ENCODE peak calls at places on chromosomes 13 and 19, in eight cellular contexts. One of them, this sample, is unnamed.

GRCh38 chr19:21221653-21222052 is 79.8 kb downstream of the ZNF431 start:
- DNase-seq in ureter: no peak
- DNase-seq in stimulated activated CD4-positive, alpha-beta T cell treated with anti-CD3 and anti-CD28 coated beads, Interleukin-2, amount 100 ng/mL, for 24 hours: no peak
- DNase-seq in ovary: no peak
- DNase-seq in NCI-H2081: no peak
- DNase-seq in mucosa of descending colon: no peak
- DNase-seq in NCI-H1105: no peak
- DNase-seq in activated T-helper 1 cell treated with anti-CD3 and anti-CD28 coated beads, Interleukin-12 subunit alpha, Interleukin-12 subunit beta, Interleukin-2, Interleukin-4 antibody, amounts not matched to agents 30 ng/mL and 10 ng/mL and 1 ng/mL, durations not matched to agents 14 hours and 24 hours and 36 hours: no peak
- DNase-seq in this sample: no peak

GRCh38 chr13:79491715-79492114 is 10.8 kb downstream of the NDFIP2 start:
- DNase-seq in mucosa of descending colon: no peak
- DNase-seq in stimulated activated CD4-positive, alpha-beta T cell treated with anti-CD3 and anti-CD28 coated beads, Interleukin-2, amount 100 ng/mL, for 24 hours: no peak
- DNase-seq in ureter: no peak
- DNase-seq in ovary: no peak
- DNase-seq in activated T-helper 1 cell treated with anti-CD3 and anti-CD28 coated beads, Interleukin-12 subunit alpha, Interleukin-12 subunit beta, Interleukin-2, Interleukin-4 antibody, amounts not matched to agents 30 ng/mL and 10 ng/mL and 1 ng/mL, durations not matched to agents 14 hours and 24 hours and 36 hours: no peak
- DNase-seq in NCI-H2081: no peak
- DNase-seq in NCI-H1105: no peak
- DNase-seq in this sample: no peak

GRCh38 chr19:50512999-50513745 is 541 bp downstream of the ASPDH start:
- DNase-seq in NCI-H2081: no peak
- DNase-seq in NCI-H1105: no peak
- DNase-seq in ovary: no peak
- DNase-seq in mucosa of descending colon: peak
- DNase-seq in stimulated activated CD4-positive, alpha-beta T cell treated with anti-CD3 and anti-CD28 coated beads, Interleukin-2, amount 100 ng/mL, for 24 hours: no peak
- DNase-seq in activated T-helper 1 cell treated with anti-CD3 and anti-CD28 coated beads, Interleukin-12 subunit alpha, Interleukin-12 subunit beta, Interleukin-2, Interleukin-4 antibody, amounts not matched to agents 30 ng/mL and 10 ng/mL and 1 ng/mL, durations not matched to agents 14 hours and 24 hours and 36 hours: no peak
- DNase-seq in ureter: no peak
- DNase-seq in this sample: no peak

GRCh38 chr13:111963031-111963430 is 103.9 kb upstream of the SOX1 start:
- DNase-seq in ureter: no peak
- DNase-seq in mucosa of descending colon: no peak
- DNase-seq in stimulated activated CD4-positive, alpha-beta T cell treated with anti-CD3 and anti-CD28 coated beads, Interleukin-2, amount 100 ng/mL, for 24 hours: no peak
- DNase-seq in NCI-H2081: no peak
- DNase-seq in activated T-helper 1 cell treated with anti-CD3 and anti-CD28 coated beads, Interleukin-12 subunit alpha, Interleukin-12 subunit beta, Interleukin-2, Interleukin-4 antibody, amounts not matched to agents 30 ng/mL and 10 ng/mL and 1 ng/mL, durations not matched to agents 14 hours and 24 hours and 36 hours: no peak
- DNase-seq in NCI-H1105: no peak
- DNase-seq in ovary: no peak
- DNase-seq in this sample: no peak

GRCh38 chr13:113897161-113897560 is 33.3 kb upstream of the GAS6 start:
- DNase-seq in stimulated activated CD4-positive, alpha-beta T cell treated with anti-CD3 and anti-CD28 coated beads, Interleukin-2, amount 100 ng/mL, for 24 hours: no peak
- DNase-seq in mucosa of descending colon: no peak
- DNase-seq in NCI-H2081: no peak
- DNase-seq in ureter: peak
- DNase-seq in ovary: no peak
- DNase-seq in NCI-H1105: no peak
- DNase-seq in activated T-helper 1 cell treated with anti-CD3 and anti-CD28 coated beads, Interleukin-12 subunit alpha, Interleukin-12 subunit beta, Interleukin-2, Interleukin-4 antibody, amounts not matched to agents 30 ng/mL and 10 ng/mL and 1 ng/mL, durations not matched to agents 14 hours and 24 hours and 36 hours: no peak
- DNase-seq in this sample: no peak

GRCh38 chr19:48556163-48556562 is 4.2 kb downstream of the SULT2B1 start:
- DNase-seq in ovary: no peak
- DNase-seq in mucosa of descending colon: no peak
- DNase-seq in NCI-H2081: no peak
- DNase-seq in stimulated activated CD4-positive, alpha-beta T cell treated with anti-CD3 and anti-CD28 coated beads, Interleukin-2, amount 100 ng/mL, for 24 hours: no peak
- DNase-seq in activated T-helper 1 cell treated with anti-CD3 and anti-CD28 coated beads, Interleukin-12 subunit alpha, Interleukin-12 subunit beta, Interleukin-2, Interleukin-4 antibody, amounts not matched to agents 30 ng/mL and 10 ng/mL and 1 ng/mL, durations not matched to agents 14 hours and 24 hours and 36 hours: no peak
- DNase-seq in NCI-H1105: no peak
- DNase-seq in ureter: no peak
- DNase-seq in this sample: no peak

GRCh38 chr13:52599853-52600603 is 42.2 kb upstream of the HNRNPA1L2 start:
- DNase-seq in NCI-H2081: no peak
- DNase-seq in mucosa of descending colon: no peak
- DNase-seq in NCI-H1105: peak
- DNase-seq in ovary: peak
- DNase-seq in activated T-helper 1 cell treated with anti-CD3 and anti-CD28 coated beads, Interleukin-12 subunit alpha, Interleukin-12 subunit beta, Interleukin-2, Interleukin-4 antibody, amounts not matched to agents 30 ng/mL and 10 ng/mL and 1 ng/mL, durations not matched to agents 14 hours and 24 hours and 36 hours: no peak
- DNase-seq in ureter: peak
- DNase-seq in stimulated activated CD4-positive, alpha-beta T cell treated with anti-CD3 and anti-CD28 coated beads, Interleukin-2, amount 100 ng/mL, for 24 hours: no peak
- DNase-seq in this sample: no peak

GRCh38 chr19:4745986-4746385 is 22.3 kb upstream of the DPP9 start:
- DNase-seq in ureter: no peak
- DNase-seq in ovary: no peak
- DNase-seq in activated T-helper 1 cell treated with anti-CD3 and anti-CD28 coated beads, Interleukin-12 subunit alpha, Interleukin-12 subunit beta, Interleukin-2, Interleukin-4 antibody, amounts not matched to agents 30 ng/mL and 10 ng/mL and 1 ng/mL, durations not matched to agents 14 hours and 24 hours and 36 hours: no peak
- DNase-seq in stimulated activated CD4-positive, alpha-beta T cell treated with anti-CD3 and anti-CD28 coated beads, Interleukin-2, amount 100 ng/mL, for 24 hours: no peak
- DNase-seq in NCI-H2081: no peak
- DNase-seq in mucosa of descending colon: no peak
- DNase-seq in NCI-H1105: no peak
- DNase-seq in this sample: no peak

GRCh38 chr19:3047307-3048189 is 14.7 kb downstream of the TLE5 start:
- DNase-seq in ovary: peak
- DNase-seq in ureter: peak
- DNase-seq in mucosa of descending colon: peak
- DNase-seq in stimulated activated CD4-positive, alpha-beta T cell treated with anti-CD3 and anti-CD28 coated beads, Interleukin-2, amount 100 ng/mL, for 24 hours: peak
- DNase-seq in activated T-helper 1 cell treated with anti-CD3 and anti-CD28 coated beads, Interleukin-12 subunit alpha, Interleukin-12 subunit beta, Interleukin-2, Interleukin-4 antibody, amounts not matched to agents 30 ng/mL and 10 ng/mL and 1 ng/mL, durations not matched to agents 14 hours and 24 hours and 36 hours: peak
- DNase-seq in NCI-H2081: peak
- DNase-seq in NCI-H1105: no peak
- DNase-seq in this sample: peak

GRCh38 chr19:8363803-8364771 is at the start of gene ANGPTL4:
- DNase-seq in ureter: peak
- DNase-seq in mucosa of descending colon: peak
- DNase-seq in NCI-H1105: no peak
- DNase-seq in stimulated activated CD4-positive, alpha-beta T cell treated with anti-CD3 and anti-CD28 coated beads, Interleukin-2, amount 100 ng/mL, for 24 hours: peak
- DNase-seq in activated T-helper 1 cell treated with anti-CD3 and anti-CD28 coated beads, Interleukin-12 subunit alpha, Interleukin-12 subunit beta, Interleukin-2, Interleukin-4 antibody, amounts not matched to agents 30 ng/mL and 10 ng/mL and 1 ng/mL, durations not matched to agents 14 hours and 24 hours and 36 hours: peak
- DNase-seq in NCI-H2081: no peak
- DNase-seq in ovary: peak
- DNase-seq in this sample: peak

GRCh38 chr13:91725646-91726045 is 327.2 kb downstream of the GPC5 start:
- DNase-seq in activated T-helper 1 cell treated with anti-CD3 and anti-CD28 coated beads, Interleukin-12 subunit alpha, Interleukin-12 subunit beta, Interleukin-2, Interleukin-4 antibody, amounts not matched to agents 30 ng/mL and 10 ng/mL and 1 ng/mL, durations not matched to agents 14 hours and 24 hours and 36 hours: no peak
- DNase-seq in ovary: no peak
- DNase-seq in NCI-H1105: no peak
- DNase-seq in NCI-H2081: no peak
- DNase-seq in mucosa of descending colon: no peak
- DNase-seq in stimulated activated CD4-positive, alpha-beta T cell treated with anti-CD3 and anti-CD28 coated beads, Interleukin-2, amount 100 ng/mL, for 24 hours: no peak
- DNase-seq in ureter: no peak
- DNase-seq in this sample: no peak

GRCh38 chr13:112187527-112188297 is 120.8 kb downstream of the SOX1 start:
- DNase-seq in mucosa of descending colon: no peak
- DNase-seq in ovary: no peak
- DNase-seq in activated T-helper 1 cell treated with anti-CD3 and anti-CD28 coated beads, Interleukin-12 subunit alpha, Interleukin-12 subunit beta, Interleukin-2, Interleukin-4 antibody, amounts not matched to agents 30 ng/mL and 10 ng/mL and 1 ng/mL, durations not matched to agents 14 hours and 24 hours and 36 hours: no peak
- DNase-seq in ureter: no peak
- DNase-seq in NCI-H1105: no peak
- DNase-seq in stimulated activated CD4-positive, alpha-beta T cell treated with anti-CD3 and anti-CD28 coated beads, Interleukin-2, amount 100 ng/mL, for 24 hours: no peak
- DNase-seq in NCI-H2081: no peak
- DNase-seq in this sample: no peak

GRCh38 chr19:11256189-11256588 is 6.1 kb downstream of the DOCK6 start:
- DNase-seq in NCI-H1105: no peak
- DNase-seq in NCI-H2081: no peak
- DNase-seq in activated T-helper 1 cell treated with anti-CD3 and anti-CD28 coated beads, Interleukin-12 subunit alpha, Interleukin-12 subunit beta, Interleukin-2, Interleukin-4 antibody, amounts not matched to agents 30 ng/mL and 10 ng/mL and 1 ng/mL, durations not matched to agents 14 hours and 24 hours and 36 hours: no peak
- DNase-seq in stimulated activated CD4-positive, alpha-beta T cell treated with anti-CD3 and anti-CD28 coated beads, Interleukin-2, amount 100 ng/mL, for 24 hours: no peak
- DNase-seq in ureter: no peak
- DNase-seq in mucosa of descending colon: peak
- DNase-seq in ovary: peak
- DNase-seq in this sample: no peak

This sample was measured in activated naive CD4-positive, alpha-beta T cell treated with Interleukin-2 at 50 U/mL for 16 hours.